ENCODE peak calls at places on chromosome 9, in eight cellular contexts. F is HCT116; D is hepatocyte; I is spleen; Z is astrocyte; N is lower lobe of right lung; Y is CD8-positive, alpha-beta T cell; V is GM23338. S is an unnamed sample. For H3K4me1, the result is how much of the 10 kb centered on the place peaks cover.

GRCh38 chr9:135887585-135888050 is 19.7 kb downstream of the CAMSAP1 start:
- DNase-seq in F (no peak), D (no peak), I (peak), Z (no peak), N (peak), Y (peak), V (peak), S (no peak)

GRCh38 chr9:120914953-120915352 is 11.6 kb downstream of the TRAF1 start:
- DNase-seq in F (no peak), D (no peak), I (no peak), Z (no peak), N (no peak), Y (no peak), V (no peak), S (peak)

GRCh38 chr9:28378236-28378635 is 805.0 kb upstream of the C9orf72 start:
- DNase-seq in F (no peak), D (peak), I (no peak), Z (no peak), N (no peak), Y (no peak), V (no peak), S (no peak)

GRCh38 chr9:121463026-121463827 is 36.4 kb downstream of the GGTA1 start:
- DNase-seq in F (peak), D (peak), I (peak), Z (peak), N (peak), Y (peak), V (peak), S (no peak)

GRCh38 chr9:137745541-137745991 is 126.8 kb downstream of the EHMT1 start:
- DNase-seq in F (peak), D (peak), I (peak), Z (peak), N (no peak), Y (no peak), V (no peak), S (peak)

GRCh38 chr9:134419684-134420076 is 93.4 kb downstream of the RXRA start:
- DNase-seq in F (no peak), D (peak), I (no peak), Z (no peak), N (no peak), Y (no peak), V (peak), S (no peak)

GRCh38 chr9:133495327-133496293 is 16.7 kb upstream of the SLC2A6 start:
- DNase-seq in F (no peak), D (no peak), I (no peak), Z (no peak), N (peak), Y (no peak), V (no peak), S (no peak)

GRCh38 chr9:124220551-124221451 is 36.9 kb upstream of the NEK6 start:
- DNase-seq in F (no peak), D (no peak), I (peak), Z (peak), N (no peak), Y (no peak), V (no peak), S (no peak)

GRCh38 chr9:22144226-22144625 is 135.1 kb upstream of the CDKN2B start:
- DNase-seq in F (no peak), D (no peak), I (no peak), Z (no peak), N (no peak), Y (no peak), V (no peak), S (peak)

GRCh38 chr9:12708562-12709298 is 15.5 kb downstream of the TYRP1 start:
- DNase-seq in F (peak), D (peak), I (no peak), Z (peak), N (no peak), Y (no peak), V (no peak), S (peak)

GRCh38 chr9:8366161-8366926 is 566.8 kb upstream of the DMAC1 start:
- DNase-seq in F (no peak), D (no peak), I (no peak), Z (peak), N (no peak), Y (no peak), V (no peak), S (no peak)

GRCh38 chr9:137051145-137051724 is 2.6 kb downstream of the ENTPD2 start:
- DNase-seq in F (no peak), D (no peak), I (no peak), Z (no peak), N (no peak), Y (no peak), V (no peak), S (no peak)

GRCh38 chr9:121286973-121287721 is 19.2 kb downstream of the GSN start:
- DNase-seq in F (peak), D (peak), I (no peak), Z (peak), N (peak), Y (no peak), V (peak), S (peak)

GRCh38 chr9:105066265-105066865 is 138.4 kb upstream of the ABCA1 start:
- DNase-seq in F (no peak), D (no peak), I (peak), Z (no peak), N (no peak), Y (no peak), V (no peak), S (no peak)

GRCh38 chr9:131706608-131706970 is 33.3 kb downstream of the RAPGEF1 start:
- DNase-seq in F (no peak), D (no peak), I (no peak), Z (no peak), N (no peak), Y (no peak), V (no peak), S (no peak)

GRCh38 chr9:34691556-34691955 is 480 bp upstream of the CCL19 start:
- DNase-seq in F (no peak), D (no peak), I (no peak), Z (no peak), N (no peak), Y (no peak), V (no peak), S (no peak)

GRCh38 chr9:34693560-34693959 is 2.5 kb upstream of the CCL19 start:
- DNase-seq in F (no peak), D (no peak), I (no peak), Z (no peak), N (no peak), Y (no peak), V (no peak), S (no peak)

GRCh38 chr9:34688329-34689161 is 2.5 kb downstream of the CCL19 start:
- DNase-seq in F (no peak), D (no peak), I (no peak), Z (no peak), N (no peak), Y (no peak), V (no peak), S (no peak)

GRCh38 chr9:34689512-34689911 is 1.6 kb downstream of the CCL19 start:
- DNase-seq in F (no peak), D (no peak), I (no peak), Z (no peak), N (no peak), Y (no peak), V (no peak), S (no peak)

GRCh38 chr9:34690983-34691382 is at the start of gene CCL19:
- DNase-seq in F (no peak), D (no peak), I (no peak), Z (no peak), N (no peak), Y (no peak), V (no peak), S (no peak)
- H3K4me1 ChIP-seq in F (under half), D (under half), I (under half), Z (under half), N (under half), Y (under half), V (under half), S (under half)

GRCh38 chr9:127556871-127557270 is 55.2 kb upstream of the STXBP1 start:
- DNase-seq in F (no peak), D (no peak), I (no peak), Z (no peak), N (peak), Y (no peak), V (no peak), S (no peak)

GRCh38 chr9:127553793-127554192 is 58.3 kb upstream of the STXBP1 start:
- DNase-seq in F (no peak), D (no peak), I (no peak), Z (no peak), N (no peak), Y (no peak), V (no peak), S (no peak)

GRCh38 chr9:127557466-127557869 is 54.6 kb upstream of the STXBP1 start:
- DNase-seq in F (no peak), D (peak), I (no peak), Z (no peak), N (peak), Y (peak), V (no peak), S (no peak)

GRCh38 chr9:127555830-127556820 is 56.0 kb upstream of the STXBP1 start:
- DNase-seq in F (peak), D (peak), I (no peak), Z (peak), N (peak), Y (peak), V (no peak), S (peak)

DNA sequence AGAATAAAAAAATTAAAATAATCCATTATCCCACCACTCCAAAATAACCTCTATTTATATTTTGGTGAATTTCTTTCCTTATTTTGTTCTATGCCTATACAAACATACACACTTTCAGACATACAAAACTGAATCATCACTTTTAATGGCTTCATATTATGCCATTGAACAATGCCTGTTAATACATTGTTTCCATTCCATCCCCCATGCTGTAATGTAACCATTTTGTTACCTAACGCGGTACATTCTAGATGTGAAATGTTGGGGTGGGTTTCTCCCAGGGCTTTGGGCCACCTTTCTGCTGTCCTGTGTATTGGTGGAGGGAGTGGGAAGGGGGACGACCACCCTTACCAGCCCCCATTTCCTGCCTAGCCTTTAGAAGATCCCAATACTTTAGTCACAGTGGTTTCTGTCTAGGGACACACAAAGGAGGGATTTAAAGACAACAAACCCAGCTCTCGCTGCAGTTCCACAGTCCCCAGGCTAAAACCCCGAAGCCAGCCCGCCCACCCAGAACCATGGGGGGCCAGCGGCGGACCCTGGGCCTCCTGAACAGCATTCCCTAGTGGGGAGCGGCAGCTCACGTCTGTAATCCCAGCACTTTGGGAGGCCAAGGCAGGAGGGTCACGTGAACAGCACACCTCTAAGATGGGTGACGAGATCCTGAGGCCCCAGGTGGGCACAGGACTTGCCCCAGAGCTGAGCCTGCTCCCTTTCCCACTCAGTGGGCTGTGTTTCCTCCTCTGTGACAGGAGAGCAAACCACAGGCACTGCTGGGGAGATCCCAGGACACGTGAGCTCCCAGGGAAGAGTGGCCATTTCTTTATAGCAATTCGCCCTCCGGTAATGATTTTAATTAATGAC is 56.9 kb upstream of the STXBP1 start:
- DNase-seq in F (no peak), D (no peak), I (no peak), Z (no peak), N (no peak), Y (no peak), V (no peak), S (no peak)
- H3K4me1 ChIP-seq in F (half or more), D (under half), I (half or more), Z (half or more), N (half or more), Y (half or more), V (under half), S (under half)

DNA sequence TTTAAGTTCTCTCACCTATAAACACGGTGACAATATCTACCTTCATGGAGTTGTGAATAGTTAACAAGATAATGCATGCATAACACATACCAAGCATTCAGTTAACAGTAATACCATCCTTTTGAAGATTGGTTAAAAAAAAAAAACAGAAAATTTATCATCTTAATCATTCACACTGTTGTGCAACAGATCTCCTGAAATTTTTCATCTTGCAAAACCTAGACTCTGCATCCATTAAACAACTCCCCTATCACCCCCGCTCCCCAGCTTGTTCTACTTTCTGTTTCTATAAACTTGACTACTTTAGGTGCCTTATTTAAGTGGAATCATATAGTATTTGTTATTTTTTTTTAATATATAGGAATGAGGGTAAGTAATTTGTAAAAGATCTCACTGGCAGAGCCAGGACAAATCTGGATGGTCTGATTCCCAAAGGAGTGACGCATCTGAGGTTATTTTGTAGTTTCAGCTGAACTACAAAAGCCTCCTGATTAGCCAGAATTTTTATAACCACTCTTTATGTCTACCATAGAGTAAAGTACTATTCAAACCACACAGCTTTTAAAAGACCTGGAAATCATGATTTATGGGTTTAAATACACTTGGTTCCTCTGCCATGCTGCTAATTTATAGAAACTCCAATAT is 93.0 kb downstream of the FANCC start:
- DNase-seq in F (no peak), D (no peak), I (no peak), Z (no peak), N (no peak), Y (no peak), V (no peak), S (peak)
- H3K4me1 ChIP-seq in F (under half), D (under half), I (under half), Z (under half), N (under half), Y (under half), V (under half), S (under half)

GRCh38 chr9:110189559-110190311 is 18.2 kb downstream of the C9orf152 start:
- DNase-seq in F (no peak), D (no peak), I (no peak), Z (no peak), N (no peak), Y (no peak), V (no peak), S (no peak)
- H3K4me1 ChIP-seq in F (under half), D (under half), I (under half), Z (under half), N (half or more), Y (under half), V (under half), S (under half)

DNA sequence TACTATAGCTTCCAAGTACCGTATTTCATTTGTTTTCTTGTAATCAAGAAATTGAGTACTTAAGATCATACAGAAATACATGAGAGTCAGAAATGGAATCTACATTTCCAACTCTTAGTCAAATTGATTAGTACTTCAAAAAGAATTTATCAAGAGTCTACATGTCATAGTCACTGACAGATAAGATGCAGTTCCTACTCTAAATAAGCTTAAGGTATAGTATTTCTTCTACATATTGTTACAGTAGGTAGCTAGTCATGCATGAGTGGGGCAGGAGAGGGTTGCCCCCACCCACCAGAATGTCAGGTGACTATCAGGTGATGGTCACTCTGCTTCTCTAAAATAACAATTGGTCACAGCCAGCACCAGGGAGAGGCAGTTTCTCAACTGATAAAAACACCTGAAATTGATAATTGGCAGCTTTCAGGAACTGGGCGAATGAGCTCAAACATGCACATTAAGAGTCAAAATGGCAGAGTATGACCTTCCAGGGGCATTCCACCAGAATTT is 2.9 kb downstream of the BAAT start:
- DNase-seq in F (no peak), D (peak), I (no peak), Z (no peak), N (no peak), Y (no peak), V (no peak), S (peak)
- H3K4me1 ChIP-seq in F (under half), D (under half), I (under half), Z (under half), N (under half), Y (under half), V (under half), S (under half)

GRCh38 chr9:77957652-77958051 is 74.0 kb downstream of the GNAQ start:
- DNase-seq in F (no peak), D (no peak), I (no peak), Z (no peak), N (no peak), Y (no peak), V (no peak), S (peak)
- H3K4me1 ChIP-seq in F (under half), D (under half), I (half or more), Z (under half), N (half or more), Y (under half), V (half or more), S (under half)

DNA sequence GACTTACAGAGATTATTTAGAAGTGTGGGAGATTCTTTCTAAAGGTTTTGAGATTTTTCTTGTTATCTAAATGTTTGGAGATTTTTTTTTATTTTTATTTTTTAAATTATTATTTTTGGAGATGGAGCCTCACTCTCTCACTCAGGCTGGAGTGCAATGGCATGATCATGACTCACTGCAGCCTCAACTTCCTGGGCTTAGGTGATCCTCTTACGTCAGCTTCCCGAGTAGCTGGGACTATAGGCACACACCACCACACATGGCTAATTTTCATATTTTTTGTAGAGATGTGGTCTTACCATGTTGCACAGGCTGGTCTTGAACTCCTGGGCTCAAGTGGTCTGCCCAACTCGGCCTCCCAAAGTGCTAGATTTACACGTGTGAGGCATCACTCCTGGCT is 694.5 kb downstream of the TLE1 start:
- DNase-seq in F (no peak), D (no peak), I (no peak), Z (peak), N (no peak), Y (no peak), V (no peak), S (peak)
- H3K4me1 ChIP-seq in F (under half), D (under half), I (under half), Z (under half), N (under half), Y (under half), V (under half), S (under half)